ENCODE peak calls at places on chromosome 4, in seven cellular contexts. L is IMR-90, Z is mesenchymal stem cell, B is H9, D is H1, M is neuronal stem cell, R is mesendoderm. K is an unnamed sample.

GRCh38 chr4:177441061-177441802 is 1.0 kb downstream of the AGA start:
- DNase-seq in L (peak), Z (peak), B (no peak), D (no peak), M (no peak), R (peak), K (no peak)

GRCh38 chr4:124427095-124427767 is 285.3 kb downstream of the ANKRD50 start:
- DNase-seq in L (no peak), Z (no peak), B (no peak), D (no peak), M (no peak), R (peak), K (no peak)

GRCh38 chr4:83075696-83076095 is 38.8 kb downstream of the PLAC8 start:
- DNase-seq in L (peak), Z (peak), B (no peak), D (no peak), M (no peak), R (no peak), K (no peak)

GRCh38 chr4:169841776-169842175 is 84.0 kb upstream of the HPF1 start:
- DNase-seq in L (no peak), Z (no peak), B (no peak), D (no peak), M (no peak), R (no peak), K (no peak)

GRCh38 chr4:85722806-85723205 is 247.9 kb downstream of the ARHGAP24 start:
- DNase-seq in L (no peak), Z (no peak), B (no peak), D (no peak), M (no peak), R (no peak), K (no peak)

GRCh38 chr4:141706445-141706844 is 70.1 kb downstream of the IL15 start:
- DNase-seq in L (no peak), Z (no peak), B (no peak), D (no peak), M (no peak), R (no peak), K (no peak)

GRCh38 chr4:156870166-156870565 is 101.4 kb downstream of the PDGFC start:
- DNase-seq in L (peak), Z (no peak), B (no peak), D (no peak), M (no peak), R (no peak), K (no peak)

GRCh38 chr4:27398911-27399310 is 538.3 kb downstream of the STIM2 start:
- DNase-seq in L (no peak), Z (peak), B (no peak), D (no peak), M (no peak), R (no peak), K (no peak)

GRCh38 chr4:139633661-139634060 is 32.0 kb upstream of the MGST2 start:
- DNase-seq in L (peak), Z (peak), B (peak), D (no peak), M (no peak), R (peak), K (peak)

GRCh38 chr4:169618286-169618685 is 2.1 kb upstream of the CLCN3 start:
- DNase-seq in L (peak), Z (peak), B (no peak), D (no peak), M (no peak), R (no peak), K (peak)

GRCh38 chr4:140875751-140876389 is 119.7 kb upstream of the TBC1D9 start:
- DNase-seq in L (no peak), Z (no peak), B (no peak), D (no peak), M (no peak), R (no peak), K (no peak)

GRCh38 chr4:61373901-61374611 is 173.9 kb downstream of the ADGRL3 start:
- DNase-seq in L (peak), Z (peak), B (no peak), D (no peak), M (no peak), R (no peak), K (no peak)

GRCh38 chr4:8108261-8108660 is 50.4 kb downstream of the ABLIM2 start:
- DNase-seq in L (no peak), Z (no peak), B (no peak), D (no peak), M (no peak), R (no peak), K (no peak)

GRCh38 chr4:144816668-144817067 is 170.7 kb downstream of the HHIP start:
- DNase-seq in L (no peak), Z (no peak), B (no peak), D (no peak), M (no peak), R (no peak), K (no peak)

GRCh38 chr4:150150545-150151156 is 72.4 kb downstream of the DCLK2 start:
- DNase-seq in L (no peak), Z (no peak), B (no peak), D (no peak), M (peak), R (no peak), K (no peak)

GRCh38 chr4:15007201-15007600 is 4.9 kb downstream of the CPEB2 start:
- DNase-seq in L (no peak), Z (no peak), B (no peak), D (no peak), M (no peak), R (peak), K (peak)

GRCh38 chr4:105543881-105544280 is 8.5 kb upstream of the ARHGEF38 start:
- DNase-seq in L (no peak), Z (no peak), B (no peak), D (no peak), M (no peak), R (no peak), K (no peak)

GRCh38 chr4:15765910-15766703 is 12.0 kb upstream of the CD38 start:
- DNase-seq in L (no peak), Z (no peak), B (no peak), D (no peak), M (no peak), R (no peak), K (no peak)

GRCh38 chr4:1991087-1991486 is 17.7 kb downstream of the NELFA start:
- DNase-seq in L (no peak), Z (no peak), B (no peak), D (no peak), M (no peak), R (no peak), K (no peak)

GRCh38 chr4:27293831-27294230 is 433.2 kb downstream of the STIM2 start:
- DNase-seq in L (no peak), Z (no peak), B (no peak), D (no peak), M (no peak), R (no peak), K (no peak)

GRCh38 chr4:21641696-21642095 is 306.9 kb downstream of the KCNIP4 start:
- DNase-seq in L (no peak), Z (no peak), B (no peak), D (no peak), M (no peak), R (no peak), K (no peak)

GRCh38 chr4:105181259-105181658 is 34.6 kb downstream of the TET2 start:
- DNase-seq in L (no peak), Z (no peak), B (no peak), D (no peak), M (peak), R (peak), K (no peak)

GRCh38 chr4:114272226-114272625 is 292.8 kb upstream of the ARSJ start:
- DNase-seq in L (peak), Z (peak), B (no peak), D (no peak), M (no peak), R (no peak), K (no peak)

GRCh38 chr4:170423137-170423536 is 333.4 kb upstream of the AADAT start:
- DNase-seq in L (peak), Z (peak), B (no peak), D (no peak), M (no peak), R (no peak), K (no peak)

GRCh38 chr4:177297781-177298391 is 11.8 kb upstream of the NEIL3 start:
- DNase-seq in L (no peak), Z (no peak), B (no peak), D (no peak), M (no peak), R (no peak), K (no peak)

GRCh38 chr4:89434364-89434988 is 126.9 kb upstream of the GPRIN3 start:
- DNase-seq in L (peak), Z (peak), B (no peak), D (no peak), M (no peak), R (peak), K (peak)

GRCh38 chr4:174318829-174319764 is 35.4 kb downstream of the CEP44 start:
- DNase-seq in L (peak), Z (peak), B (no peak), D (no peak), M (peak), R (peak), K (peak)

GRCh38 chr4:158255727-158256324 is 45.5 kb downstream of the TMEM144 start:
- DNase-seq in L (peak), Z (peak), B (no peak), D (no peak), M (peak), R (peak), K (no peak)

GRCh38 chr4:41103657-41104056 is 110.7 kb downstream of the APBB2 start:
- DNase-seq in L (no peak), Z (no peak), B (no peak), D (no peak), M (no peak), R (no peak), K (no peak)
- H2AK5ac ChIP-seq in L (no peak), Z (no peak), B (no peak), D (no peak), M (no peak), R (no peak), K (no peak)

DNA sequence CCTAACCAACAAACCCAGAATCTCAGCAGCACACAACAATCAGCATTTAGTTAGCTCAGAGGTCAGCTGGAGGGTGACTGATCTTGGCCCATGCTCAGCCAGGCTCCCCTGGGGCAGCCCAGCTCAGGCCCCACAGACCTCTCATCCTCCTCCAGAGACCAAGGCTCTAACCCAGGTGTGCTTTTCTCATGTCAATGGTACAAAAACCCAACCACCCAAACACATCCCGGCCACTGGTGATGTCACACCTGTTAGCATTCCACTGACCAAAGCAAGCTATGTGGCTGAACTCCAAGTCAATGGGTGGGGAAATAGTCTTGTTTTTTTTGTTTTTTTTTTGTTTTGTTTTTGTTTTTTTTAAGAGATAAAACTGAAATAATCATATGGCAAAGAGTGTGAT is 77.5 kb downstream of the CYTL1 start:
- DNase-seq in L (no peak), Z (no peak), B (no peak), D (no peak), M (no peak), R (no peak), K (no peak)
- H3K9ac ChIP-seq in L (no peak), Z (no peak), B (no peak), D (no peak), M (no peak), R (no peak), K (no peak)

DNA sequence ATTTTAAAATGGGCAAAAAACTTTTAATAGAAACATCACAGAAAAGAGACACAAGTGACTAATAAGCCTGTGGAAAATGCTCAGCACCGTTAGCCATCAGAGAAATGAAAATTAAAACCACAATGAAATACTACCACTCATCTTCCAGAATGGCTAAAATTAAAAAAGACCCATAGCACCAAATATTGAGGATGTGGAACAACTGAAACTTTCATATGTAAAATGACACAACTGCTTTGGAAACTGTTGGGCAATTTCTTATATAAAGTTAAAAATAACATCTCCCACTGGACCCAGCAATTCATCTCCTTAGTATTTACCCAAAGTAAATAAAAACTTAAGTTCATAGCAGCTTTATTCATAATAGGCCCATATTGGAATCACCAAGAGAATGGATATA is 94.2 kb downstream of the TENM3 start:
- DNase-seq in L (peak), Z (no peak), B (no peak), D (no peak), M (no peak), R (no peak), K (no peak)
- H3K4ac ChIP-seq in L (no peak), Z (no peak), B (no peak), D (no peak), M (no peak), R (no peak), K (no peak)

GRCh38 chr4:38049545-38050170 is 89.5 kb downstream of the PTTG2 start:
- DNase-seq in L (no peak), Z (no peak), B (no peak), D (no peak), M (no peak), R (peak), K (no peak)
- H2AK5ac ChIP-seq in L (no peak), Z (no peak), B (no peak), D (no peak), M (no peak), R (no peak), K (peak)

K was measured in trophoblast cell.